ENCODE peak calls at places on chromosomes 7 and 10, in five cellular contexts. V, K, W, R and N are unnamed samples. For H3K36me3, the result is how much of the 10 kb centered on the place peaks cover.

GRCh38 chr10:61937631-61938284 is 36.3 kb downstream of the ARID5B start:
- DNase-seq in R (peak), W (no peak), V (no peak), K (no peak), N (no peak)

GRCh38 chr10:33681580-33681979 is 347.1 kb upstream of the NRP1 start:
- DNase-seq in W (no peak), R (no peak), K (no peak), V (no peak), N (no peak)

GRCh38 chr10:12980713-12981306 is 20.7 kb downstream of the CCDC3 start:
- DNase-seq in K (no peak), W (no peak), R (no peak), V (no peak), N (no peak)

GRCh38 chr7:32496052-32496813 is 944 bp downstream of the AVL9 start:
- DNase-seq in W (no peak), R (no peak), K (no peak), V (peak), N (no peak)

GRCh38 chr7:41885078-41885477 is 182.2 kb upstream of the INHBA start:
- DNase-seq in K (no peak), V (no peak), W (no peak), R (peak), N (no peak)

GRCh38 chr10:3897156-3897555 is 112.1 kb upstream of the KLF6 start:
- DNase-seq in W (no peak), R (peak), K (no peak), V (no peak), N (no peak)

GRCh38 chr7:27424749-27425148 is 182.1 kb downstream of the EVX1 start:
- DNase-seq in W (peak), V (no peak), R (no peak), K (peak), N (no peak)

GRCh38 chr7:101420436-101420835 is 57.8 kb downstream of the COL26A1 start:
- DNase-seq in W (no peak), V (peak), K (no peak), R (no peak), N (no peak)

GRCh38 chr7:231858-232246 is 39.5 kb downstream of the FAM20C start:
- DNase-seq in W (no peak), R (no peak), K (no peak), V (no peak), N (no peak)

GRCh38 chr7:101754432-101755159 is 62.8 kb upstream of the CUX1 start:
- DNase-seq in R (peak), V (no peak), W (peak), K (no peak), N (no peak)

GRCh38 chr10:136465-136762 is 1.2 kb downstream of the ZMYND11 start:
- DNase-seq in V (no peak), W (no peak), R (no peak), K (no peak), N (no peak)

GRCh38 chr10:114824396-114824795 is 2.8 kb downstream of the FHIP2A start:
- DNase-seq in K (no peak), R (peak), W (no peak), V (no peak), N (no peak)
- H3K4me3 ChIP-seq in K (no peak), R (no peak), W (no peak), V (no peak), N (no peak)

GRCh38 chr7:158705234-158705890 is 758 bp upstream of the NCAPG2 start:
- DNase-seq in K (no peak), W (no peak), V (peak), R (no peak), N (no peak)

GRCh38 chr7:158702944-158703343 is 1.7 kb downstream of the NCAPG2 start:
- DNase-seq in K (no peak), W (no peak), V (no peak), R (no peak), N (no peak)

GRCh38 chr7:158706710-158707590 is 2.3 kb upstream of the NCAPG2 start:
- DNase-seq in W (no peak), K (no peak), R (no peak), V (no peak), N (no peak)

GRCh38 chr7:158706273-158706704 is 1.7 kb upstream of the NCAPG2 start:
- DNase-seq in R (no peak), W (no peak), K (no peak), V (no peak), N (no peak)

DNA sequence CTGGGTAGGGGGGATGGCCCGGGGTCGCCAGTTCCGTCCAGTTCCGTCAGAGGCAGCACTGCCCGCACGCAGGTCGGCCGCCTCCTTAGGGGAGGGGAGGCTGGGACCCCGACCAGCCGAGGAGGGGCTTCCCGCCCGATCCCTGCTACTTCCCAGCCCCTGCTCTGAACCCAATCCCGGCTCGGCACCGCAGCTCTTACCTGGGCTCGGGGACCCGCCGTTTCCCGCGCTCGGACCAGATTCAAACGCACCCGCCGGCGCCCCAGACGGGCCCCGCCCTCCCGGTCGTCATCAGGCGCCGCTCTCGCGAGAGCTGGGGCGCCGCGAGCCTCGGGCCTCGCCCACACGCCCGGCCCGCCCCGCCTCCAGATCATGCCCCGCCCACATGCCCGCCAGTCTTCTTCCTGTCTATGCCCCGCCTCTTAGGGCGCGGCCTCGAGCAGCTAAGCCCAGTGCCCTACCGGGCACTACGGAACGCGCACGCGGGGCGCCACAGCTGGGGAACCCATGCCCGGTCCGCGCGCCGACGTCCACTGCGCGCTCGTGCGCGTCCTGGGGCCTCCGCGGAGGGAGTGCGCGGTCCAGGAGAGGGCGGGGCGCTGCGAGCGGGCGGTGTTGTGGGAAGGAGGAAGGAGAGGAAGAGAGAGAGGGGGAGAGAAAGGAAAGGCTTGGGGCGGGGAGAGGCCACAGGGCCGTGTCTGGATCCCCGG is at the start of gene NCAPG2:
- DNase-seq in V (peak), W (peak), K (peak), R (peak), N (peak)
- TF ChIP-seq CTCF in V (no peak), W (no peak), K (peak), R (peak), N (no peak)

GRCh38 chr7:107973861-107974260 is 29.1 kb downstream of the LAMB1 start:
- DNase-seq in K (no peak), R (no peak), W (no peak), V (no peak), N (no peak)
- H3K36me3 ChIP-seq in K (under half), R (half or more), W (under half), V (under half), N (under half)

GRCh38 chr7:29488977-29489376 is 74.7 kb upstream of the PRR15 start:
- DNase-seq in K (no peak), V (no peak), W (peak), R (peak), N (no peak)
- H3K4me3 ChIP-seq in K (no peak), V (no peak), W (no peak), R (no peak), N (no peak)

DNA sequence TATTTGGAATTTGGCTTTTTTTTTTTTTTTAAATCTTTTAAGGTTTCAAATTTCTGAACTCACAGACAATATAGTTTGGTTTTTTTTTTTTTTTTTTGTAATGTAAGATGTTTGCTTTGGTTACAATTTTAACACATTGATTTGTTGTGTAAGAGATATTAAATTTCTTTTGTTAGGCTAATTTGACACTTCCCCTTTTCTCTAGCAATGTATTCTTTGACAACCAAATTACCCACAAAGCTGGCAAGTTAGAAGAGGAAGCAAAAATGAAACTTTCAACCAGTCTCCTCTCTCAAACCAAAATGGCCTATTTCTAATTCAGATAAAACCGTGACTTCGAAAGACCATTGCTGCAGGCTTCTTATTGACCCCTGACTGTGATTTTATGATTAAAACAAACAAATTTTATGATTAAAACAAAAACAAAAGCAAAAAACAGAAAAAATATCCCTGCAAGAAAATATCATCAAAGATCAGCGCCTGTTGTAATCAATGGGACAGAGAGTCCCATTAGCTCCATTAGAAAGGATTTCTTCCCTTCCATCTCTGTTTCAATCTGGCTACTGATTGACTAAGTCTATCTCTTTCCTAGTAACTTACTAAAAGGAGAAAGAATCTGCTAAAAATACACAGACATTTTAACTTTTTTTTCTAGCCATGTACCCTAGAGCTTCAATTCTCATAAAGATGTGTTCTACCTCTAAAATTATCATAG is 489.2 kb downstream of the MDFIC start:
- DNase-seq in R (no peak), K (no peak), V (no peak), W (no peak), N (peak)
- TF ChIP-seq CTCF in R (no peak), K (no peak), V (no peak), W (no peak), N (no peak)

DNA sequence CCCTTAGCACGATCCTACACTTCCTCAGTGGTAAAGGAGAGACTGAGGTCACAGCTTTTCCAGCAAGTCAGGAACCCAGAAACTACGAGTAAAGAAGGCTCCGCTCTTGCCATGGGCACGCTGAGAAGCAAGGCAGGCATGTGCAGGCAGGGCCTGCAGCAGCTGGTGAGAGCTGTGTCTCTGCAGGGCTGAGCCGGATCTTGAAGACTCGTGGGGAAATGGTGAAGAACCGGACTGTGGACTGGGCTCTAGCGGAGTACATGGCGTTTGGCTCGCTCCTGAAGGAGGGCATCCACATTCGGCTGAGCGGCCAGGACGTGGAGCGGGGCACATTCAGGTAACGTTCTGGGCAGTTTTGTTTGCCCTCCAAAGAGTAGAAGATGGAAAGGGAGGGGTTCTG is 51.9 kb upstream of the ZMIZ2 start:
- DNase-seq in R (no peak), V (no peak), K (no peak), W (no peak), N (no peak)
- H3K36me3 ChIP-seq in R (under half), V (under half), K (half or more), W (under half), N (under half)

DNA sequence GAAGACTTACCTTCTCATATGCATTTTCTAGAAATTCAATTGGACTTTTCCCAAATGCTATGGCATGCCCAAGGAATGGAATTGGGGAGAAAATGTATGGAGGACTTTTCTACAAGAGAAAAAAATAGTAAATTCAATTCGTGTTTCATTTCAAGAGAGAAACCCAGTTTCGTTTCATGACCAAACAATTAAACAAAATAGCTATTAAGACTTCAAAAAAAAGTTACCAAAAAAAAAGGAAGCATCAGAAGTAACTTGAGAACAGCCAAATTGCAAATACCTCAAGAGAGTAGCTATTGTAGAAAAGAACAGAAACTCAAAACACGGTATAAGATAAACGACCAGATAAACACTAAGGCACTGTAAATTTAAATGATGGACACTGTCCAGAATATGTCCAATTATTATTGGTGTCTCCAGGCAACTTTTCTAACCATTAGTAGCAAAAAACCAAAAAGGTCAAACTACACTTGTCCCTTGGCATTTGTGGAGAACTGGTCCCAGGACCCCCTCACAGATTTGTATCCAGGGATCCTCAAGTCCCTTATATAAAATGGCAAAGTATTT is 2.4 kb downstream of the CYP51A1 start:
- DNase-seq in V (no peak), W (no peak), K (no peak), R (no peak), N (no peak)
- H3K4me3 ChIP-seq in V (peak), W (peak), K (no peak), R (no peak), N (peak)

DNA sequence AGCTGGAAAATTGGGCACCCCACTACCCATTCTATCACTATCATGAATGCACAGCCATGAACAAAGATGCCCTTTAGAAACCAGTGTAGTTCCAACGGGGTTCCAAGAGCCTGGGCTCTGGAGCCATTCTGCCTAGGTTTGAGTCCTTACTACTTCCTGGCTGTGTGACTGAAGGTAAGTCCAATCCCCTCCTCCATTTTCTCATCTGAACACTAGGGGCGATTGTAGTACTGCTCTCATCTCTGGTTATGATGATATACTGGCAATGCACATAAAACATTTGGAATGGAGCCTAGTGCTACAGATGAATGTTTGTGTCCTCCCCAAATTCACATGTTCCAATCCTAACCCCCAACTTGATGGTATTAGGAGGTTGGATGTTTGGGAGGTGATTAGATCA is 28.1 kb upstream of the CDH23 start:
- DNase-seq in V (peak), K (no peak), R (no peak), W (no peak), N (no peak)
- TF ChIP-seq CTCF in V (peak), K (no peak), R (no peak), W (no peak), N (no peak)

DNA sequence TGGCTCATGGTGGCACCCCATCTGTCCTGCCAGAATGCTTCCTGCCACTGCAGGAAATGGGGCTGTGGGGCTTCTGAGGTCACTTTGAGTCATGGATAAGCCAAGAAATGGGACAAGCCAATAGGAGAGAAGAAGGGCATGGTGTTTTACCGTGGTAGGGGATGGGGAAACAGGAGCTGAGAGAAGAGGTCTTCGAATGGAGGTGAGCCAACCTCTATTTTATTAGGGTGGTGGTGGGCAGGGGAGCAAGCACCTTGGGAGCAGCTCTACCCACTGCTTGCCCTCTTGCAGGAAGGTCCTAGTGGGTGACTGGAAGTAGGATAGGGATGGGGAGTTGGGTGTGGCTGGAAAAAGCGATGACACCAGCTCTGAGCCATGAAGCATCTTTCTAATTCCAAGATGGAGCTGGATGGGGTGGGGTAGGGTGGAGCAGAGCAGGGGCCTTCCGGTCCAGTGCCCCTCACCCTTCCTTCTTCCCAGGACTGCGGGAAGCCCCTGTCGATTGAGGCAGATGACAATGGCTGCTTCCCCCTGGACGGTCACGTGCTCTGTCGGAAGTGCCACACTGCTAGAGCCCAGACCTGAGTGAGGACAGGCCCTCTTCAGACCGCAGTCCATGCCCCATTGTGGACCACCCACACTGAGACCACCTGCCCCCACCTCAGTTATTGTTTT is 9.1 kb downstream of the ZYX start:
- DNase-seq in W (no peak), K (no peak), R (no peak), V (no peak), N (no peak)
- H3K36me3 ChIP-seq in W (under half), K (under half), R (half or more), V (under half), N (under half)